ENCODE peak calls at places on chromosomes 2 and 18, in seven cellular contexts. C, K, N, T, X, H and R are unnamed samples.

GRCh38 chr18:59799383-59800015 is 100.3 kb upstream of the PMAIP1 start:
- DNase-seq in C (peak), K (no peak), N (no peak), T (no peak), X (peak), H (no peak), R (no peak)

GRCh38 chr18:69757733-69758132 is 189.9 kb downstream of the CD226 start:
- DNase-seq in C (peak), K (no peak), N (no peak), T (no peak), X (no peak), H (no peak), R (peak)

GRCh38 chr2:237665713-237666143 is 38.3 kb downstream of the LRRFIP1 start:
- DNase-seq in C (no peak), K (no peak), N (peak), T (peak), X (no peak), H (no peak), R (no peak)

GRCh38 chr18:76349067-76349715 is 145.9 kb downstream of the ZNF516 start:
- DNase-seq in C (peak), K (peak), N (peak), T (peak), X (peak), H (peak), R (peak)

GRCh38 chr2:74399785-74400184 is 19.7 kb upstream of the DCTN1 start:
- DNase-seq in C (peak), K (peak), N (peak), T (no peak), X (peak), H (peak), R (peak)

GRCh38 chr2:48356701-48357322 is 173.1 kb upstream of the STON1 start:
- DNase-seq in C (peak), K (no peak), N (no peak), T (no peak), X (peak), H (peak), R (peak)

GRCh38 chr2:2922156-2922555 is 455.5 kb downstream of the EIPR1 start:
- DNase-seq in C (no peak), K (no peak), N (no peak), T (no peak), X (no peak), H (no peak), R (no peak)

GRCh38 chr2:64105676-64106461 is 38.4 kb downstream of the PELI1 start:
- DNase-seq in C (no peak), K (no peak), N (peak), T (no peak), X (no peak), H (no peak), R (no peak)

GRCh38 chr2:235669269-235669831 is 175.5 kb downstream of the AGAP1 start:
- DNase-seq in C (peak), K (peak), N (peak), T (peak), X (peak), H (no peak), R (peak)

GRCh38 chr2:128545085-128545484 is 226.4 kb upstream of the HS6ST1 start:
- DNase-seq in C (no peak), K (no peak), N (no peak), T (no peak), X (no peak), H (no peak), R (no peak)

GRCh38 chr2:209933499-209934458 is 68.7 kb upstream of the RPE start:
- DNase-seq in C (peak), K (peak), N (peak), T (no peak), X (peak), H (no peak), R (peak)

GRCh38 chr2:143121957-143122356 is 7.3 kb upstream of the ARHGAP15 start:
- DNase-seq in C (no peak), K (no peak), N (no peak), T (no peak), X (no peak), H (peak), R (no peak)

GRCh38 chr2:61948661-61949457 is 43.4 kb downstream of the COMMD1 start:
- DNase-seq in C (no peak), K (no peak), N (no peak), T (no peak), X (no peak), H (no peak), R (no peak)

GRCh38 chr2:144607899-144608477 is 88.1 kb upstream of the ZEB2 start:
- DNase-seq in C (peak), K (no peak), N (no peak), T (no peak), X (peak), H (no peak), R (peak)

GRCh38 chr2:175726213-175726612 is 275.9 kb downstream of the LNPK start:
- DNase-seq in C (peak), K (peak), N (no peak), T (no peak), X (peak), H (no peak), R (peak)

GRCh38 chr2:227394403-227394802 is 6.7 kb upstream of the SCYGR1 start:
- DNase-seq in C (no peak), K (no peak), N (no peak), T (no peak), X (no peak), H (no peak), R (no peak)

GRCh38 chr2:29013046-29013780 is 32.1 kb downstream of the TOGARAM2 start:
- DNase-seq in C (peak), K (peak), N (no peak), T (no peak), X (no peak), H (no peak), R (no peak)

GRCh38 chr2:13638181-13638580 is 921.4 kb downstream of the TRIB2 start:
- DNase-seq in C (peak), K (peak), N (peak), T (no peak), X (peak), H (no peak), R (no peak)

GRCh38 chr2:54839526-54840255 is 116.2 kb downstream of the EML6 start:
- DNase-seq in C (no peak), K (no peak), N (peak), T (no peak), X (no peak), H (no peak), R (no peak)

GRCh38 chr2:165274698-165275097 is 35.5 kb downstream of the SCN2A start:
- DNase-seq in C (no peak), K (no peak), N (no peak), T (no peak), X (peak), H (no peak), R (peak)

GRCh38 chr2:38174646-38175096 is 98.7 kb upstream of the CYP1B1 start:
- DNase-seq in C (peak), K (peak), N (peak), T (no peak), X (peak), H (no peak), R (peak)

GRCh38 chr2:121502246-121502645 is 28.4 kb upstream of the RNU4ATAC start:
- DNase-seq in C (peak), K (peak), N (peak), T (no peak), X (peak), H (no peak), R (peak)